ENCODE peak calls at places on chromosome 10, in six cellular contexts. Q, R, D, N, F and E are unnamed samples.

GRCh38 chr10:34809796-34810195 is 5.3 kb downstream of the PARD3 start:
- DNase-seq in D (no peak), Q (no peak), R (no peak), N (no peak), F (no peak), E (no peak)

GRCh38 chr10:19937989-19938388 is 121.8 kb downstream of the PLXDC2 start:
- DNase-seq in Q (no peak), R (no peak), N (no peak), D (no peak), F (no peak), E (no peak)

GRCh38 chr10:76902949-76903348 is 734.7 kb downstream of the KCNMA1 start:
- DNase-seq in Q (peak; percentile 74), R (no peak), D (no peak), F (no peak), N (peak; percentile 7), E (peak; percentile 23)

GRCh38 chr10:127889605-127890195 is 3.0 kb downstream of the CLRN3 start:
- DNase-seq in F (no peak), Q (no peak), N (no peak), D (no peak), R (no peak), E (no peak)

GRCh38 chr10:72506474-72506873 is 119.4 kb downstream of the MICU1 start:
- DNase-seq in D (no peak), N (no peak), F (no peak), R (no peak), Q (no peak), E (no peak)

GRCh38 chr10:36446873-36447272 is 678.5 kb upstream of the ANKRD30A start:
- DNase-seq in Q (peak; percentile 93), R (no peak), D (no peak), F (no peak), N (no peak), E (no peak)

GRCh38 chr10:95742529-95742884 is 13.5 kb upstream of the ENTPD1 start:
- DNase-seq in N (no peak), D (no peak), R (peak; percentile 46), Q (peak; percentile 34), F (peak; percentile 29), E (no peak)

GRCh38 chr10:117221156-117221711 is 19.7 kb upstream of the SLC18A2 start:
- DNase-seq in R (no peak), F (no peak), D (no peak), Q (no peak), N (peak; percentile 69), E (no peak)

GRCh38 chr10:66678521-66678920 is 247.3 kb upstream of the LRRTM3 start:
- DNase-seq in D (no peak), F (no peak), R (no peak), N (no peak), Q (no peak), E (no peak)

GRCh38 chr10:19656420-19657042 is 159.7 kb upstream of the PLXDC2 start:
- DNase-seq in F (no peak), Q (no peak), D (no peak), N (no peak), R (no peak), E (no peak)

GRCh38 chr10:86817246-86817645 is 60.8 kb downstream of the BMPR1A start:
- DNase-seq in D (no peak), R (no peak), N (no peak), F (no peak), Q (no peak), E (no peak)

GRCh38 chr10:108877130-108877529 is 1046.2 kb downstream of the XPNPEP1 start:
- DNase-seq in F (no peak), D (no peak), Q (no peak), N (no peak), R (no peak), E (no peak)

GRCh38 chr10:100816671-100817070 is 71.3 kb downstream of the PAX2 start:
- DNase-seq in F (no peak), D (no peak), N (no peak), Q (no peak), R (no peak), E (no peak)

GRCh38 chr10:22228943-22229755 is 11.3 kb upstream of the EBLN1 start:
- DNase-seq in F (peak; percentile 86), Q (peak; percentile 85), N (peak; percentile 86), D (peak; percentile 71), R (peak; percentile 86), E (peak; percentile 89)

GRCh38 chr10:17838080-17838634 is 29.0 kb downstream of the MRC1 start:
- DNase-seq in N (no peak), Q (no peak), F (no peak), D (no peak), R (no peak), E (no peak)

GRCh38 chr10:1654247-1654646 is 83.1 kb downstream of the ADARB2 start:
- DNase-seq in R (no peak), Q (no peak), D (no peak), N (no peak), F (no peak), E (no peak)

GRCh38 chr10:116521424-116522305 is 24.1 kb upstream of the PNLIP start:
- DNase-seq in Q (no peak), N (peak; percentile 62), D (no peak), F (peak; percentile 19), R (no peak), E (no peak)

GRCh38 chr10:86969421-86970041 is 1.2 kb downstream of the ADIRF start:
- DNase-seq in R (no peak), Q (peak; percentile 58), N (no peak), D (no peak), F (peak; percentile 28), E (peak; percentile 66)

GRCh38 chr10:100508691-100509150 is 10.9 kb downstream of the SEC31B start:
- DNase-seq in R (no peak), Q (no peak), N (peak; percentile 46), D (no peak), F (no peak), E (no peak)

GRCh38 chr10:21826725-21827124 is 176.8 kb downstream of the DNAJC1 start:
- DNase-seq in N (no peak), D (no peak), Q (no peak), F (no peak), R (no peak), E (no peak)

GRCh38 chr10:129909080-129909479 is 55.0 kb downstream of the EBF3 start:
- DNase-seq in N (no peak), D (peak; percentile 11), Q (no peak), R (no peak), F (no peak), E (no peak)

GRCh38 chr10:48684463-48684791 is 246 bp upstream of the WDFY4 start:
- DNase-seq in F (no peak), N (no peak), R (no peak), Q (no peak), D (no peak), E (no peak)
- TF ChIP-seq POLR2A in F (no peak), N (no peak), R (no peak), Q (no peak), D (no peak), E (no peak)

GRCh38 chr10:30057421-30057841 is 2.0 kb downstream of the JCAD start:
- DNase-seq in F (no peak), R (no peak), Q (no peak), D (no peak), N (peak; percentile 79), E (no peak)
- H3K4me3 ChIP-seq in F (no peak overlapping the region), R (no peak overlapping the region), Q (peak overlapping the region; percentile 79), D (no peak overlapping the region), N (peak overlapping the region; percentile 62), E (peak overlapping the region; percentile 10)

DNA sequence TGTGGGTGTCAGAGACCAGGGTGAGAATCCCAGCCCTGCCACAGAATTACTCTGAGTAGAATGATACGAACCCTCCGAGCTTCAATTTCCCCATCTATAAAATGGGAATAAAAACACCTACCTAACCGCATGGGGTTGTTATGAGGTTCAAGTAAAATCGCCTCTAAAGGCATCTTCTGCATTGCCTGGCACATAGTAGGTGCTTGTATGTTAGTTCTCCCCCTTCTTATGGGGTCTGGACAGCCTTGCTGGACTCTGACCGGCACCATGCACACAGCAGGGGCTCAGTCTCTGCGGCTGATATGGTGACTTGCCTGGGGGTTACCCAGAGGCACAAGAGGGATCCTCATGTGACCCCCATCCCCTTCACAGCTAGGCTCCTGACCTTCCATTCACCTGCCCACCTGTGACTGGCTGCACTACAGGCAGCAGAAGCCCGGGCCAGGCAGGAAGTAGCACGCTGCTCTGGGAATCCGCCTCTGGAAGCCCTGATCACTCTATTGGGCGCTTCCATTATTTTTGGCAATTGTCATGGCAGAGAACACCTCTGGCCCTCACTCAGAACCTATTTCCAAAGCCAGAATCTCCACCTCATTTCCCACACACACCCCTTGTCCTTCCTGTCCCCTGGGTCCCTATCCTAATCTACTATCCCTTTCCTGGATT is 6.0 kb downstream of the SH3PXD2A start:
- DNase-seq in F (no peak), D (no peak), Q (no peak), N (no peak), R (no peak), E (no peak)
- H3K4me1 ChIP-seq in F (peaks cover 54% of the 10 kb centered on the region), D (peaks cover 5% of the 10 kb centered on the region), Q (peaks cover 64% of the 10 kb centered on the region), N (no peaks in the 10 kb centered on the region), R (peaks cover 14% of the 10 kb centered on the region), E (peaks cover 29% of the 10 kb centered on the region)

DNA sequence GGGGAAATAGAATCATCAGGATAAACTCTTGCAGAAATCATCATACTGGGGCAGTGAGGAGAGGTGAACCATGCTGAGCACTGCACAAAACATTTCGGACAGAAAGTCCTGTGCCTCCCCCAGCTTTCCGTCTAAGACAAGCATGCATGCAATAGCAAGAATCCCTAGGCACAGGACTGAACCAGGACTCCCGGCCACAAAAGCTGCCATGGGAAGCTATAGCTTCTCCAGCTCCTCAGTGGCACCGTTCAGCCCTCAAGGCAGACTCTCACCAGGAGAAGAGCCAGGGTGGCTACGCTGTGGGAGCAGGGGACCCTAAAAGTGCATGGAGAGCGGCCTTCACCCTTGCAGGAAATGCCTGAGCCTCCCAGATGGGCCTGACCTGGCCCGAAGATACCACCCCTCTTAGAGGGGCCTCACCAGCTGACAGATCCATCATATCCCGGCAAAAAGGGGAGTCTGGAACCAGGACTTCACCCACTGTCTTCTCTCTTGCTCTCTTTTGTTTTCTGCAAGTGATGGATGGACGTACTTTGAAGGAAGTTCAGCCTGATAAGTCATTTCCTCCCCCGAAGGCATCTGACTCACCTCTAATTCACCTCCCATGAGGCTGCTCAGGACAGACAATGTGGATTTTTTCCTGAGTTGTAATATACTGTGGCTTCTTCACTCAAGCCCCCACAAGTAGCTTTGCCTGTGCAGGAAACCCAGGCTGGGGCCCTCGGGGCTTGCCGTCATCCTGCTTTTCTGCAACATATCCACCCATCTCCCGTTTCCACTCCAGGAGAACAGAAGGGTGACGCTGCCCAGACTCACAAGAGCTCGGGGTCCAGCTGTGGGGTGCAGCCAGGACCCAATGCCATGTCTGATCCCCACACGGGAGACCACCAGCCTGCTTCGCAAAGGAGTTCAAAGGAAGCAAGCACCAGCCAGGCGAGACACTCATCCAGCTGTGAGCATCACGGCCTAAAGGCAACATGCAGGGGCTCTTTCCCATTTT is 70.5 kb downstream of the ASB13 start:
- DNase-seq in D (no peak), F (no peak), R (no peak), N (peak; percentile 21), Q (no peak), E (no peak)
- TF ChIP-seq POLR2A in D (no peak), F (no peak), R (no peak), N (no peak), Q (no peak), E (no peak)

DNA sequence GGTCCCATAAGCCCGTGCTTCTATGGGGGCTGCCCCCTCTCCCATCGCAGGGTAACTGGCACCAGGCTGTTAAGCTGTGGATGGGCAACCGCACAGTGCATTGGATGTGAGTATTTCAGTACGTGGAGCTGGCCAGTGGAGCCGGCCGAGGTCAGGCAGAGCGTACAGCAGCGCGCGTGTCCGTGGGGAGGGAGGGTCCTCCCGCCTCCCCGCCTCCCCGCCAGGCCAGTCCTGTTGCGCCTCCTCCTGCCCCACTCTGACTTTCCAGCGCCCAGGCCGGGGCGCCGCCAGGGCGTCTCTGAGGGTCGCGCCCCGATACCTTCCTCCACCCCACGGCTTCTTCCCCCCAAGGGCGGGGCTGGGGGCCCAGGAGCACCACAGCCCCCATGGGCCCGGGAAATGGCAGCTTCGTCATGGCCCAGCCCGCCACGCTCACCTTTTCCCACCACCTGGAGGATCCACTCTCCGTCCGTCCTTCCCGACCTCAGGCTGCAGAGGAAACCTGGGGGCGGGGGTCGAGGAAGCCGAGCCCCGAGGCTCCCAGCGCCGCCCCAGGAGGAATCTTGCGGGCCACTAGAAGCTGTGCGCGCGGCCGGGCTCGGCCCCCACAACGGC is 924 bp upstream of the PFKP start:
- DNase-seq in Q (no peak), N (no peak), D (no peak), F (no peak), R (no peak), E (peak; percentile 52)
- H3K4me3 ChIP-seq in Q (peak overlapping the region; percentile 89), N (peak overlapping the region; percentile 98), D (peak overlapping the region; percentile 65), F (no peak overlapping the region), R (peak overlapping the region; percentile 72), E (peak overlapping the region; percentile 58)